ENCODE peak calls at places on chromosomes 6 and 20, in nine cellular contexts. One of them, this sample, is unnamed. For H3K4me1, the result is how much of the 10 kb centered on the place peaks cover.

GRCh38 chr6:30818426-30818841 is 65.9 kb upstream of the DDR1 start:
- DNase-seq in testis: no peak
- DNase-seq in OCI-LY7: no peak
- DNase-seq in transverse colon: no peak
- DNase-seq in aorta: no peak
- DNase-seq in lung: no peak
- DNase-seq in CD8-positive, alpha-beta T cell: no peak
- DNase-seq in GM12878: no peak
- DNase-seq in heart right ventricle: no peak
- DNase-seq in this sample: no peak

GRCh38 chr20:58308290-58308679 is 1.2 kb upstream of the RAB22A start:
- DNase-seq in testis: no peak
- DNase-seq in OCI-LY7: no peak
- DNase-seq in transverse colon: no peak
- DNase-seq in aorta: no peak
- DNase-seq in lung: no peak
- DNase-seq in CD8-positive, alpha-beta T cell: no peak
- DNase-seq in GM12878: no peak
- DNase-seq in heart right ventricle: no peak
- DNase-seq in this sample: no peak

GRCh38 chr6:154932562-154933027 is 62.5 kb upstream of the TIAM2 start:
- DNase-seq in testis: no peak
- DNase-seq in OCI-LY7: no peak
- DNase-seq in transverse colon: no peak
- DNase-seq in aorta: no peak
- DNase-seq in lung: no peak
- DNase-seq in CD8-positive, alpha-beta T cell: no peak
- DNase-seq in GM12878: no peak
- DNase-seq in heart right ventricle: no peak
- DNase-seq in this sample: no peak

GRCh38 chr6:139381216-139381615 is 6.8 kb upstream of the CITED2 start:
- DNase-seq in testis: no peak
- DNase-seq in OCI-LY7: no peak
- DNase-seq in transverse colon: no peak
- DNase-seq in aorta: no peak
- DNase-seq in lung: no peak
- DNase-seq in CD8-positive, alpha-beta T cell: no peak
- DNase-seq in GM12878: no peak
- DNase-seq in heart right ventricle: no peak
- DNase-seq in this sample: no peak

GRCh38 chr6:7146079-7146828 is 38.5 kb downstream of the RREB1 start:
- DNase-seq in testis: peak
- DNase-seq in OCI-LY7: peak
- DNase-seq in transverse colon: peak
- DNase-seq in aorta: peak
- DNase-seq in lung: peak
- DNase-seq in CD8-positive, alpha-beta T cell: no peak
- DNase-seq in GM12878: no peak
- DNase-seq in heart right ventricle: no peak
- DNase-seq in this sample: no peak

GRCh38 chr6:139577991-139578604 is 203.7 kb upstream of the CITED2 start:
- DNase-seq in testis: no peak
- DNase-seq in OCI-LY7: no peak
- DNase-seq in transverse colon: no peak
- DNase-seq in aorta: no peak
- DNase-seq in lung: no peak
- DNase-seq in CD8-positive, alpha-beta T cell: no peak
- DNase-seq in GM12878: no peak
- DNase-seq in heart right ventricle: no peak
- DNase-seq in this sample: no peak

GRCh38 chr20:62517901-62518610 is 42.3 kb upstream of the GATA5 start:
- DNase-seq in testis: no peak
- DNase-seq in OCI-LY7: no peak
- DNase-seq in transverse colon: no peak
- DNase-seq in aorta: no peak
- DNase-seq in lung: no peak
- DNase-seq in CD8-positive, alpha-beta T cell: no peak
- DNase-seq in GM12878: no peak
- DNase-seq in heart right ventricle: no peak
- DNase-seq in this sample: no peak

GRCh38 chr6:112187736-112188135 is 66.6 kb downstream of the LAMA4 start:
- DNase-seq in testis: no peak
- DNase-seq in OCI-LY7: no peak
- DNase-seq in transverse colon: no peak
- DNase-seq in aorta: no peak
- DNase-seq in lung: no peak
- DNase-seq in CD8-positive, alpha-beta T cell: no peak
- DNase-seq in GM12878: no peak
- DNase-seq in heart right ventricle: no peak
- DNase-seq in this sample: no peak

GRCh38 chr6:153031335-153031955 is 28.9 kb upstream of the MTRF1L start:
- DNase-seq in testis: no peak
- DNase-seq in OCI-LY7: no peak
- DNase-seq in transverse colon: no peak
- DNase-seq in aorta: no peak
- DNase-seq in lung: no peak
- DNase-seq in CD8-positive, alpha-beta T cell: no peak
- DNase-seq in GM12878: no peak
- DNase-seq in heart right ventricle: no peak
- DNase-seq in this sample: no peak

GRCh38 chr6:66849843-66850242 is 1142.8 kb upstream of the EYS start:
- DNase-seq in testis: no peak
- DNase-seq in OCI-LY7: no peak
- DNase-seq in transverse colon: no peak
- DNase-seq in aorta: no peak
- DNase-seq in lung: no peak
- DNase-seq in CD8-positive, alpha-beta T cell: no peak
- DNase-seq in GM12878: no peak
- DNase-seq in heart right ventricle: no peak
- DNase-seq in this sample: no peak

GRCh38 chr6:149043476-149044130 is 273.9 kb upstream of the TAB2 start:
- DNase-seq in testis: no peak
- DNase-seq in OCI-LY7: peak
- DNase-seq in transverse colon: no peak
- DNase-seq in aorta: no peak
- DNase-seq in lung: no peak
- DNase-seq in CD8-positive, alpha-beta T cell: no peak
- DNase-seq in GM12878: no peak
- DNase-seq in heart right ventricle: no peak
- DNase-seq in this sample: no peak

GRCh38 chr6:55528624-55529023 is 50.4 kb downstream of the HMGCLL1 start:
- DNase-seq in testis: peak
- DNase-seq in OCI-LY7: peak
- DNase-seq in transverse colon: no peak
- DNase-seq in aorta: no peak
- DNase-seq in lung: no peak
- DNase-seq in CD8-positive, alpha-beta T cell: no peak
- DNase-seq in GM12878: peak
- DNase-seq in heart right ventricle: no peak
- DNase-seq in this sample: peak

GRCh38 chr6:35024601-35025054 is 116.5 kb downstream of the TCP11 start:
- DNase-seq in testis: peak
- DNase-seq in OCI-LY7: no peak
- DNase-seq in transverse colon: peak
- DNase-seq in aorta: peak
- DNase-seq in lung: peak
- DNase-seq in CD8-positive, alpha-beta T cell: no peak
- DNase-seq in GM12878: no peak
- DNase-seq in heart right ventricle: peak
- DNase-seq in this sample: peak

DNA sequence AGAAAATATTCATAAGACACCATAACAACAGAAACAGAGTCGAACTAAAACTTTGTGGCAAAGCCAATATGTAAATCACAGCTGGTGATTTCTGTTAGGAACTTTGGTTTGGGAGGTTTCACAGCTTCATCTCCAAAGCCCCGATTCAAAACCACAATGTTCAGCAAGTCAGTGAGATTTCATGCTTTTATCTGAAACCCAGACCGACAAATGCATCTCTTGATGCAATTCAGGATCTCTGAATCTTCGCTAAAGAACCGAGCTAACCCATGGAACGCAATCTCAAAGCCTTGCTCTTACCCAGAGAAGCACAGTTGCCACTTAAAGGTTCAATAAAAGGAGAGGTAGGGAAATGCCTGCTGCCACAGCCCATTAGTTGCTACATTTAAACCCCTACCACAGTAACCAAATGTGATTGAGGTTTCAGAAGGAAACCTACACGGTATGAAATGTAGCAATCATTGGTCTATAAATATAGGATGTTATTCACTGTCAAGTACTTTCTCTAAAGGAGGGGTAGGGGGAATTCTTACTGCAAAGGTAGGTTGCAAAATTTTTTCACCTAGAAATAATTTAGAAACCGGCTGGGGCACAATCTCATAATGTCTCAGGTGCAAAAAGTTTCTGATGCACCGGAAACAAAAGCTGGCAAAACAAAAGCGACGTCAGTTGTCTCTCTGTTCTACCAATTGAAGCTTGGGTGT is 381.0 kb upstream of the ARID1B start:
- DNase-seq in testis: no peak
- DNase-seq in OCI-LY7: peak
- DNase-seq in transverse colon: no peak
- DNase-seq in aorta: no peak
- DNase-seq in lung: no peak
- DNase-seq in CD8-positive, alpha-beta T cell: no peak
- DNase-seq in GM12878: peak
- DNase-seq in heart right ventricle: no peak
- DNase-seq in this sample: no peak
- H3K4me1 ChIP-seq in testis: under half
- H3K4me1 ChIP-seq in OCI-LY7: half or more
- H3K4me1 ChIP-seq in transverse colon: under half
- H3K4me1 ChIP-seq in aorta: under half
- H3K4me1 ChIP-seq in lung: under half
- H3K4me1 ChIP-seq in CD8-positive, alpha-beta T cell: under half
- H3K4me1 ChIP-seq in GM12878: under half
- H3K4me1 ChIP-seq in heart right ventricle: under half
- H3K4me1 ChIP-seq in this sample: under half

GRCh38 chr20:41174373-41174772 is 37.0 kb downstream of the PLCG1 start:
- DNase-seq in testis: peak
- DNase-seq in OCI-LY7: no peak
- DNase-seq in transverse colon: peak
- DNase-seq in aorta: no peak
- DNase-seq in lung: peak
- DNase-seq in CD8-positive, alpha-beta T cell: no peak
- DNase-seq in GM12878: no peak
- DNase-seq in heart right ventricle: no peak
- DNase-seq in this sample: no peak
- H3K4me1 ChIP-seq in testis: under half
- H3K4me1 ChIP-seq in OCI-LY7: under half
- H3K4me1 ChIP-seq in transverse colon: under half
- H3K4me1 ChIP-seq in aorta: under half
- H3K4me1 ChIP-seq in lung: under half
- H3K4me1 ChIP-seq in CD8-positive, alpha-beta T cell: under half
- H3K4me1 ChIP-seq in GM12878: under half
- H3K4me1 ChIP-seq in heart right ventricle: under half
- H3K4me1 ChIP-seq in this sample: under half

GRCh38 chr6:10587694-10588392 is 66.7 kb downstream of the GCNT2 start:
- DNase-seq in testis: no peak
- DNase-seq in OCI-LY7: no peak
- DNase-seq in transverse colon: no peak
- DNase-seq in aorta: no peak
- DNase-seq in lung: no peak
- DNase-seq in CD8-positive, alpha-beta T cell: no peak
- DNase-seq in GM12878: no peak
- DNase-seq in heart right ventricle: no peak
- DNase-seq in this sample: no peak
- H3K4me1 ChIP-seq in testis: under half
- H3K4me1 ChIP-seq in OCI-LY7: under half
- H3K4me1 ChIP-seq in transverse colon: under half
- H3K4me1 ChIP-seq in aorta: under half
- H3K4me1 ChIP-seq in lung: under half
- H3K4me1 ChIP-seq in CD8-positive, alpha-beta T cell: under half
- H3K4me1 ChIP-seq in GM12878: under half
- H3K4me1 ChIP-seq in heart right ventricle: under half
- H3K4me1 ChIP-seq in this sample: under half

DNA sequence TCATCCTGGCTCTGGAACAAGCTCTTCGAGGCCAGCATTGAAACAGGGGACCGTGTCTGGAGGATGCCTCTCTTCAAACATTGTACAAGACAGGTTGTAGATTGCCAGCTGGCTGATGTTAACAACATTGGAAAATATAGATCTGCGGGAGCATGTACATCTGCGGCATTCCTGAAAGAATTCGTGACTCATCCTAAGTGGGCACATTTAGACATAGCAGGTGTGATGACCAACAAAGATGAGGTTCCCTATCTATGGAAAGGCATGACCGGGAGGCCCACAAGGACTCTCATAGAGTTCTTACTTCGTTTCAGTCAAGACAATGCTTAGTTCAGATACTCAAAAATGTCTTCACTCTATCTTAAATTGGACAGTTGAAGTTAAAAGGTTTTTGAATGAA is 3.6 kb upstream of the CDKN1A start:
- DNase-seq in testis: no peak
- DNase-seq in OCI-LY7: no peak
- DNase-seq in transverse colon: no peak
- DNase-seq in aorta: no peak
- DNase-seq in lung: no peak
- DNase-seq in CD8-positive, alpha-beta T cell: no peak
- DNase-seq in GM12878: no peak
- DNase-seq in heart right ventricle: no peak
- DNase-seq in this sample: no peak
- H3K4me1 ChIP-seq in testis: under half
- H3K4me1 ChIP-seq in OCI-LY7: under half
- H3K4me1 ChIP-seq in transverse colon: under half
- H3K4me1 ChIP-seq in aorta: under half
- H3K4me1 ChIP-seq in lung: under half
- H3K4me1 ChIP-seq in CD8-positive, alpha-beta T cell: under half
- H3K4me1 ChIP-seq in GM12878: under half
- H3K4me1 ChIP-seq in heart right ventricle: under half
- H3K4me1 ChIP-seq in this sample: under half

GRCh38 chr20:39298566-39299501 is 336.7 kb downstream of the DHX35 start:
- DNase-seq in testis: no peak
- DNase-seq in OCI-LY7: no peak
- DNase-seq in transverse colon: no peak
- DNase-seq in aorta: no peak
- DNase-seq in lung: no peak
- DNase-seq in CD8-positive, alpha-beta T cell: no peak
- DNase-seq in GM12878: no peak
- DNase-seq in heart right ventricle: no peak
- DNase-seq in this sample: no peak
- H3K4me1 ChIP-seq in testis: under half
- H3K4me1 ChIP-seq in OCI-LY7: under half
- H3K4me1 ChIP-seq in transverse colon: under half
- H3K4me1 ChIP-seq in aorta: under half
- H3K4me1 ChIP-seq in lung: under half
- H3K4me1 ChIP-seq in CD8-positive, alpha-beta T cell: under half
- H3K4me1 ChIP-seq in GM12878: under half
- H3K4me1 ChIP-seq in heart right ventricle: under half
- H3K4me1 ChIP-seq in this sample: under half

This sample was measured in Panc1.